ENCODE peak calls at places on chromosome 21, in nine cellular contexts. One of them, this sample, is unnamed.

GRCh38 chr21:25107708-25108107 is 499.6 kb downstream of the MRPL39 start:
- DNase-seq in DMS53: no peak
- DNase-seq in AG08396: peak; percentile 26
- DNase-seq in posterior vena cava: no peak
- DNase-seq in stimulated activated CD4-positive, alpha-beta T cell treated with anti-CD3 and anti-CD28 coated beads, Interleukin-1b, Interleukin-23, amount 100 ng/mL, for 24 hours: no peak
- DNase-seq in germinal center: no peak
- DNase-seq in COR-L47: no peak
- DNase-seq in omental fat pad: no peak
- DNase-seq in NCI-H1105: no peak
- DNase-seq in this sample: peak; percentile 87

GRCh38 chr21:38993561-38993960 is 187.8 kb downstream of the ETS2 start:
- DNase-seq in NCI-H1105: no peak
- DNase-seq in germinal center: no peak
- DNase-seq in COR-L47: no peak
- DNase-seq in stimulated activated CD4-positive, alpha-beta T cell treated with anti-CD3 and anti-CD28 coated beads, Interleukin-1b, Interleukin-23, amount 100 ng/mL, for 24 hours: no peak
- DNase-seq in AG08396: peak; percentile 80
- DNase-seq in posterior vena cava: peak; percentile 86
- DNase-seq in DMS53: peak; percentile 11
- DNase-seq in omental fat pad: peak; percentile 54
- DNase-seq in this sample: peak; percentile 60

GRCh38 chr21:41662161-41662560 is 104.7 kb downstream of the RIPK4 start:
- DNase-seq in DMS53: no peak
- DNase-seq in stimulated activated CD4-positive, alpha-beta T cell treated with anti-CD3 and anti-CD28 coated beads, Interleukin-1b, Interleukin-23, amount 100 ng/mL, for 24 hours: no peak
- DNase-seq in NCI-H1105: no peak
- DNase-seq in omental fat pad: no peak
- DNase-seq in COR-L47: no peak
- DNase-seq in AG08396: no peak
- DNase-seq in germinal center: no peak
- DNase-seq in posterior vena cava: peak; percentile 53
- DNase-seq in this sample: no peak

GRCh38 chr21:15894596-15894995 is 164.8 kb downstream of the USP25 start:
- DNase-seq in posterior vena cava: no peak
- DNase-seq in omental fat pad: no peak
- DNase-seq in NCI-H1105: no peak
- DNase-seq in AG08396: no peak
- DNase-seq in stimulated activated CD4-positive, alpha-beta T cell treated with anti-CD3 and anti-CD28 coated beads, Interleukin-1b, Interleukin-23, amount 100 ng/mL, for 24 hours: no peak
- DNase-seq in germinal center: no peak
- DNase-seq in COR-L47: no peak
- DNase-seq in DMS53: peak; percentile 31
- DNase-seq in this sample: no peak

GRCh38 chr21:42525228-42525604 is 11.6 kb downstream of the SLC37A1 start:
- DNase-seq in omental fat pad: no peak
- DNase-seq in NCI-H1105: no peak
- DNase-seq in AG08396: no peak
- DNase-seq in stimulated activated CD4-positive, alpha-beta T cell treated with anti-CD3 and anti-CD28 coated beads, Interleukin-1b, Interleukin-23, amount 100 ng/mL, for 24 hours: no peak
- DNase-seq in DMS53: peak; percentile 44
- DNase-seq in posterior vena cava: no peak
- DNase-seq in COR-L47: no peak
- DNase-seq in germinal center: no peak
- DNase-seq in this sample: no peak

GRCh38 chr21:44708866-44709425 is 2.4 kb downstream of the TSPEAR start:
- DNase-seq in COR-L47: no peak
- DNase-seq in NCI-H1105: no peak
- DNase-seq in AG08396: no peak
- DNase-seq in stimulated activated CD4-positive, alpha-beta T cell treated with anti-CD3 and anti-CD28 coated beads, Interleukin-1b, Interleukin-23, amount 100 ng/mL, for 24 hours: no peak
- DNase-seq in posterior vena cava: peak; percentile 51
- DNase-seq in DMS53: no peak
- DNase-seq in omental fat pad: peak; percentile 16
- DNase-seq in germinal center: no peak
- DNase-seq in this sample: no peak

GRCh38 chr21:38440746-38441145 is 57.5 kb downstream of the ERG start:
- DNase-seq in AG08396: peak; percentile 42
- DNase-seq in COR-L47: no peak
- DNase-seq in NCI-H1105: no peak
- DNase-seq in omental fat pad: no peak
- DNase-seq in posterior vena cava: no peak
- DNase-seq in stimulated activated CD4-positive, alpha-beta T cell treated with anti-CD3 and anti-CD28 coated beads, Interleukin-1b, Interleukin-23, amount 100 ng/mL, for 24 hours: no peak
- DNase-seq in germinal center: no peak
- DNase-seq in DMS53: peak; percentile 11
- DNase-seq in this sample: peak; percentile 76

GRCh38 chr21:32186843-32187242 is 92.0 kb downstream of the MIS18A start:
- DNase-seq in DMS53: no peak
- DNase-seq in stimulated activated CD4-positive, alpha-beta T cell treated with anti-CD3 and anti-CD28 coated beads, Interleukin-1b, Interleukin-23, amount 100 ng/mL, for 24 hours: no peak
- DNase-seq in omental fat pad: no peak
- DNase-seq in AG08396: no peak
- DNase-seq in posterior vena cava: no peak
- DNase-seq in germinal center: no peak
- DNase-seq in NCI-H1105: no peak
- DNase-seq in COR-L47: no peak
- DNase-seq in this sample: no peak

GRCh38 chr21:31606081-31606874 is 53.2 kb upstream of the SOD1 start:
- DNase-seq in DMS53: no peak
- DNase-seq in AG08396: no peak
- DNase-seq in germinal center: no peak
- DNase-seq in COR-L47: no peak
- DNase-seq in NCI-H1105: no peak
- DNase-seq in stimulated activated CD4-positive, alpha-beta T cell treated with anti-CD3 and anti-CD28 coated beads, Interleukin-1b, Interleukin-23, amount 100 ng/mL, for 24 hours: no peak
- DNase-seq in omental fat pad: no peak
- DNase-seq in posterior vena cava: no peak
- DNase-seq in this sample: no peak

GRCh38 chr21:18951291-18952038 is 547.9 kb upstream of the TMPRSS15 start:
- DNase-seq in omental fat pad: no peak
- DNase-seq in posterior vena cava: no peak
- DNase-seq in DMS53: peak; percentile 65
- DNase-seq in stimulated activated CD4-positive, alpha-beta T cell treated with anti-CD3 and anti-CD28 coated beads, Interleukin-1b, Interleukin-23, amount 100 ng/mL, for 24 hours: no peak
- DNase-seq in COR-L47: no peak
- DNase-seq in AG08396: no peak
- DNase-seq in NCI-H1105: peak; percentile 21
- DNase-seq in germinal center: no peak
- DNase-seq in this sample: peak; percentile 73

GRCh38 chr21:42592156-42592820 is 61.1 kb upstream of the PDE9A start:
- DNase-seq in germinal center: no peak
- DNase-seq in NCI-H1105: no peak
- DNase-seq in DMS53: no peak
- DNase-seq in AG08396: no peak
- DNase-seq in stimulated activated CD4-positive, alpha-beta T cell treated with anti-CD3 and anti-CD28 coated beads, Interleukin-1b, Interleukin-23, amount 100 ng/mL, for 24 hours: no peak
- DNase-seq in COR-L47: no peak
- DNase-seq in posterior vena cava: peak; percentile 48
- DNase-seq in omental fat pad: no peak
- DNase-seq in this sample: no peak

GRCh38 chr21:37917612-37918011 is 1.4 kb upstream of the KCNJ6 start:
- DNase-seq in stimulated activated CD4-positive, alpha-beta T cell treated with anti-CD3 and anti-CD28 coated beads, Interleukin-1b, Interleukin-23, amount 100 ng/mL, for 24 hours: no peak
- DNase-seq in AG08396: peak; percentile 67
- DNase-seq in posterior vena cava: no peak
- DNase-seq in DMS53: no peak
- DNase-seq in germinal center: no peak
- DNase-seq in COR-L47: no peak
- DNase-seq in NCI-H1105: no peak
- DNase-seq in omental fat pad: no peak
- DNase-seq in this sample: no peak

GRCh38 chr21:38899277-38899947 is 93.7 kb downstream of the ETS2 start:
- DNase-seq in omental fat pad: no peak
- DNase-seq in AG08396: no peak
- DNase-seq in NCI-H1105: no peak
- DNase-seq in germinal center: no peak
- DNase-seq in DMS53: no peak
- DNase-seq in posterior vena cava: no peak
- DNase-seq in stimulated activated CD4-positive, alpha-beta T cell treated with anti-CD3 and anti-CD28 coated beads, Interleukin-1b, Interleukin-23, amount 100 ng/mL, for 24 hours: no peak
- DNase-seq in COR-L47: no peak
- DNase-seq in this sample: no peak

GRCh38 chr21:39564200-39564599 is 48.5 kb upstream of the B3GALT5 start:
- DNase-seq in germinal center: no peak
- DNase-seq in COR-L47: peak; percentile 81
- DNase-seq in NCI-H1105: peak; percentile 72
- DNase-seq in DMS53: no peak
- DNase-seq in AG08396: no peak
- DNase-seq in stimulated activated CD4-positive, alpha-beta T cell treated with anti-CD3 and anti-CD28 coated beads, Interleukin-1b, Interleukin-23, amount 100 ng/mL, for 24 hours: no peak
- DNase-seq in posterior vena cava: no peak
- DNase-seq in omental fat pad: no peak
- DNase-seq in this sample: no peak

GRCh38 chr21:38821248-38821647 is 15.5 kb downstream of the ETS2 start:
- DNase-seq in NCI-H1105: no peak
- DNase-seq in stimulated activated CD4-positive, alpha-beta T cell treated with anti-CD3 and anti-CD28 coated beads, Interleukin-1b, Interleukin-23, amount 100 ng/mL, for 24 hours: no peak
- DNase-seq in omental fat pad: no peak
- DNase-seq in AG08396: no peak
- DNase-seq in germinal center: no peak
- DNase-seq in posterior vena cava: no peak
- DNase-seq in DMS53: no peak
- DNase-seq in COR-L47: no peak
- DNase-seq in this sample: no peak

GRCh38 chr21:26850116-26850643 is 5.0 kb upstream of the ADAMTS1 start:
- DNase-seq in stimulated activated CD4-positive, alpha-beta T cell treated with anti-CD3 and anti-CD28 coated beads, Interleukin-1b, Interleukin-23, amount 100 ng/mL, for 24 hours: no peak
- DNase-seq in NCI-H1105: no peak
- DNase-seq in posterior vena cava: no peak
- DNase-seq in DMS53: peak; percentile 73
- DNase-seq in AG08396: peak; percentile 19
- DNase-seq in omental fat pad: no peak
- DNase-seq in COR-L47: peak; percentile 47
- DNase-seq in germinal center: no peak
- DNase-seq in this sample: peak; percentile 31

GRCh38 chr21:33022828-33023573 is 2.7 kb upstream of the OLIG2 start:
- DNase-seq in AG08396: peak; percentile 24
- DNase-seq in posterior vena cava: no peak
- DNase-seq in germinal center: no peak
- DNase-seq in stimulated activated CD4-positive, alpha-beta T cell treated with anti-CD3 and anti-CD28 coated beads, Interleukin-1b, Interleukin-23, amount 100 ng/mL, for 24 hours: no peak
- DNase-seq in omental fat pad: no peak
- DNase-seq in NCI-H1105: no peak
- DNase-seq in COR-L47: no peak
- DNase-seq in DMS53: peak; percentile 66
- DNase-seq in this sample: no peak

GRCh38 chr21:36747815-36748381 is 49.0 kb downstream of the SIM2 start:
- DNase-seq in posterior vena cava: peak; percentile 80
- DNase-seq in DMS53: peak; percentile 66
- DNase-seq in AG08396: peak; percentile 86
- DNase-seq in NCI-H1105: peak; percentile 62
- DNase-seq in germinal center: peak; percentile 34
- DNase-seq in omental fat pad: no peak
- DNase-seq in stimulated activated CD4-positive, alpha-beta T cell treated with anti-CD3 and anti-CD28 coated beads, Interleukin-1b, Interleukin-23, amount 100 ng/mL, for 24 hours: peak; percentile 50
- DNase-seq in COR-L47: no peak
- DNase-seq in this sample: no peak

GRCh38 chr21:43591468-43592050 is 67.7 kb downstream of the HSF2BP start:
- DNase-seq in AG08396: no peak
- DNase-seq in stimulated activated CD4-positive, alpha-beta T cell treated with anti-CD3 and anti-CD28 coated beads, Interleukin-1b, Interleukin-23, amount 100 ng/mL, for 24 hours: no peak
- DNase-seq in DMS53: no peak
- DNase-seq in NCI-H1105: no peak
- DNase-seq in germinal center: no peak
- DNase-seq in omental fat pad: no peak
- DNase-seq in posterior vena cava: no peak
- DNase-seq in COR-L47: no peak
- DNase-seq in this sample: no peak

GRCh38 chr21:31343680-31344480 is at the start of gene TIAM1:
- DNase-seq in COR-L47: no peak
- DNase-seq in posterior vena cava: peak; percentile 88
- DNase-seq in stimulated activated CD4-positive, alpha-beta T cell treated with anti-CD3 and anti-CD28 coated beads, Interleukin-1b, Interleukin-23, amount 100 ng/mL, for 24 hours: peak; percentile 32
- DNase-seq in omental fat pad: peak; percentile 38
- DNase-seq in germinal center: no peak
- DNase-seq in AG08396: peak; percentile 25
- DNase-seq in DMS53: peak; percentile 40
- DNase-seq in NCI-H1105: no peak
- DNase-seq in this sample: peak; percentile 80

GRCh38 chr21:44701541-44701940 is 4.6 kb downstream of the KRTAP10-12 start:
- DNase-seq in germinal center: no peak
- DNase-seq in DMS53: no peak
- DNase-seq in posterior vena cava: peak; percentile 71
- DNase-seq in NCI-H1105: no peak
- DNase-seq in AG08396: no peak
- DNase-seq in omental fat pad: no peak
- DNase-seq in COR-L47: peak; percentile 60
- DNase-seq in stimulated activated CD4-positive, alpha-beta T cell treated with anti-CD3 and anti-CD28 coated beads, Interleukin-1b, Interleukin-23, amount 100 ng/mL, for 24 hours: no peak
- DNase-seq in this sample: no peak

GRCh38 chr21:35390013-35390776 is 341.1 kb upstream of the RUNX1 start:
- DNase-seq in stimulated activated CD4-positive, alpha-beta T cell treated with anti-CD3 and anti-CD28 coated beads, Interleukin-1b, Interleukin-23, amount 100 ng/mL, for 24 hours: no peak
- DNase-seq in DMS53: peak; percentile 57
- DNase-seq in omental fat pad: no peak
- DNase-seq in posterior vena cava: no peak
- DNase-seq in NCI-H1105: peak; percentile 87
- DNase-seq in AG08396: peak; percentile 27
- DNase-seq in COR-L47: peak; percentile 43
- DNase-seq in germinal center: no peak
- DNase-seq in this sample: peak; percentile 39

GRCh38 chr21:34802180-34802899 is 133.5 kb downstream of the CLIC6 start:
- DNase-seq in germinal center: no peak
- DNase-seq in stimulated activated CD4-positive, alpha-beta T cell treated with anti-CD3 and anti-CD28 coated beads, Interleukin-1b, Interleukin-23, amount 100 ng/mL, for 24 hours: no peak
- DNase-seq in COR-L47: no peak
- DNase-seq in posterior vena cava: no peak
- DNase-seq in omental fat pad: no peak
- DNase-seq in AG08396: no peak
- DNase-seq in DMS53: no peak
- DNase-seq in NCI-H1105: no peak
- DNase-seq in this sample: no peak

GRCh38 chr21:33367309-33367973 is 35.8 kb upstream of the IFNGR2 start:
- DNase-seq in posterior vena cava: no peak
- DNase-seq in AG08396: no peak
- DNase-seq in omental fat pad: no peak
- DNase-seq in DMS53: peak; percentile 29
- DNase-seq in stimulated activated CD4-positive, alpha-beta T cell treated with anti-CD3 and anti-CD28 coated beads, Interleukin-1b, Interleukin-23, amount 100 ng/mL, for 24 hours: no peak
- DNase-seq in COR-L47: no peak
- DNase-seq in germinal center: no peak
- DNase-seq in NCI-H1105: peak; percentile 3
- DNase-seq in this sample: no peak

GRCh38 chr21:46181436-46181835 is 2.8 kb downstream of the SPATC1L start:
- DNase-seq in AG08396: no peak
- DNase-seq in posterior vena cava: no peak
- DNase-seq in stimulated activated CD4-positive, alpha-beta T cell treated with anti-CD3 and anti-CD28 coated beads, Interleukin-1b, Interleukin-23, amount 100 ng/mL, for 24 hours: no peak
- DNase-seq in COR-L47: no peak
- DNase-seq in germinal center: no peak
- DNase-seq in NCI-H1105: no peak
- DNase-seq in DMS53: no peak
- DNase-seq in omental fat pad: no peak
- DNase-seq in this sample: no peak

GRCh38 chr21:34364921-34365320 is 1.1 kb downstream of the KCNE2 start:
- DNase-seq in posterior vena cava: no peak
- DNase-seq in DMS53: no peak
- DNase-seq in omental fat pad: no peak
- DNase-seq in NCI-H1105: no peak
- DNase-seq in COR-L47: no peak
- DNase-seq in germinal center: no peak
- DNase-seq in AG08396: no peak
- DNase-seq in stimulated activated CD4-positive, alpha-beta T cell treated with anti-CD3 and anti-CD28 coated beads, Interleukin-1b, Interleukin-23, amount 100 ng/mL, for 24 hours: no peak
- DNase-seq in this sample: no peak

GRCh38 chr21:37220433-37220980 is 46.6 kb downstream of the VPS26C start:
- DNase-seq in omental fat pad: no peak
- DNase-seq in AG08396: peak; percentile 58
- DNase-seq in germinal center: no peak
- DNase-seq in NCI-H1105: no peak
- DNase-seq in COR-L47: peak; percentile 63
- DNase-seq in posterior vena cava: no peak
- DNase-seq in stimulated activated CD4-positive, alpha-beta T cell treated with anti-CD3 and anti-CD28 coated beads, Interleukin-1b, Interleukin-23, amount 100 ng/mL, for 24 hours: peak; percentile 17
- DNase-seq in DMS53: peak; percentile 81
- DNase-seq in this sample: no peak

GRCh38 chr21:34620084-34620665 is 5.3 kb upstream of the RCAN1 start:
- DNase-seq in posterior vena cava: no peak
- DNase-seq in germinal center: no peak
- DNase-seq in AG08396: no peak
- DNase-seq in COR-L47: no peak
- DNase-seq in stimulated activated CD4-positive, alpha-beta T cell treated with anti-CD3 and anti-CD28 coated beads, Interleukin-1b, Interleukin-23, amount 100 ng/mL, for 24 hours: no peak
- DNase-seq in DMS53: no peak
- DNase-seq in NCI-H1105: no peak
- DNase-seq in omental fat pad: no peak
- DNase-seq in this sample: no peak

GRCh38 chr21:46160563-46161179 is 5.3 kb upstream of the FTCD start:
- DNase-seq in omental fat pad: peak; percentile 17
- DNase-seq in germinal center: no peak
- DNase-seq in posterior vena cava: no peak
- DNase-seq in AG08396: no peak
- DNase-seq in COR-L47: no peak
- DNase-seq in NCI-H1105: no peak
- DNase-seq in DMS53: peak; percentile 26
- DNase-seq in stimulated activated CD4-positive, alpha-beta T cell treated with anti-CD3 and anti-CD28 coated beads, Interleukin-1b, Interleukin-23, amount 100 ng/mL, for 24 hours: no peak
- DNase-seq in this sample: no peak

GRCh38 chr21:22961248-22961647 is 1963.0 kb downstream of the NCAM2 start:
- DNase-seq in AG08396: no peak
- DNase-seq in germinal center: no peak
- DNase-seq in stimulated activated CD4-positive, alpha-beta T cell treated with anti-CD3 and anti-CD28 coated beads, Interleukin-1b, Interleukin-23, amount 100 ng/mL, for 24 hours: no peak
- DNase-seq in NCI-H1105: no peak
- DNase-seq in omental fat pad: no peak
- DNase-seq in COR-L47: no peak
- DNase-seq in DMS53: no peak
- DNase-seq in posterior vena cava: no peak
- DNase-seq in this sample: no peak

GRCh38 chr21:15289896-15290841 is 225.4 kb upstream of the NRIP1 start:
- DNase-seq in NCI-H1105: peak; percentile 91
- DNase-seq in posterior vena cava: no peak
- DNase-seq in COR-L47: peak; percentile 84
- DNase-seq in DMS53: peak; percentile 96
- DNase-seq in germinal center: no peak
- DNase-seq in omental fat pad: no peak
- DNase-seq in stimulated activated CD4-positive, alpha-beta T cell treated with anti-CD3 and anti-CD28 coated beads, Interleukin-1b, Interleukin-23, amount 100 ng/mL, for 24 hours: no peak
- DNase-seq in AG08396: no peak
- DNase-seq in this sample: no peak